ENCODE peak calls at places on chromosome 9, in seven cellular contexts. J, S, Z, W, T, X and V are unnamed samples.

GRCh38 chr9:99389087-99390033 is 167.3 kb downstream of the SEC61B start:
- DNase-seq in S (no peak), T (peak), X (no peak), J (no peak), W (no peak), Z (no peak), V (no peak)

GRCh38 chr9:131347376-131348020 is 46.4 kb upstream of the PRRC2B start:
- DNase-seq in X (no peak), T (no peak), W (no peak), S (no peak), J (peak), Z (no peak), V (no peak)

GRCh38 chr9:35618854-35619799 is 914 bp upstream of the CD72 start:
- DNase-seq in S (no peak), Z (no peak), X (no peak), J (no peak), T (peak), W (no peak), V (peak)

GRCh38 chr9:70438341-70438924 is 24.0 kb upstream of the KLF9 start:
- DNase-seq in T (peak), S (peak), X (no peak), Z (no peak), J (no peak), W (peak), V (peak)

GRCh38 chr9:20649381-20649780 is 27.1 kb upstream of the MLLT3 start:
- DNase-seq in J (no peak), T (no peak), W (no peak), X (no peak), S (no peak), Z (no peak), V (no peak)

GRCh38 chr9:132851421-132851792 is 26.7 kb downstream of the AK8 start:
- DNase-seq in X (no peak), T (no peak), S (no peak), W (no peak), J (no peak), Z (no peak), V (no peak)

GRCh38 chr9:17398351-17398750 is 180.5 kb upstream of the SH3GL2 start:
- DNase-seq in Z (no peak), T (peak), S (no peak), W (peak), X (no peak), J (no peak), V (peak)

GRCh38 chr9:123453904-123454321 is 97.9 kb downstream of the CRB2 start:
- DNase-seq in J (peak), W (no peak), X (no peak), S (no peak), T (no peak), Z (no peak), V (peak)

GRCh38 chr9:124279531-124280175 is 21.9 kb downstream of the NEK6 start:
- DNase-seq in J (no peak), S (no peak), X (no peak), Z (no peak), T (no peak), W (no peak), V (no peak)

GRCh38 chr9:99491408-99492259 is 269.6 kb downstream of the SEC61B start:
- DNase-seq in S (no peak), W (no peak), X (no peak), Z (no peak), T (peak), J (no peak), V (no peak)

GRCh38 chr9:34992376-34992951 is 2.9 kb downstream of the DNAJB5 start:
- DNase-seq in T (peak), Z (no peak), X (peak), W (peak), J (no peak), S (no peak), V (no peak)

GRCh38 chr9:136525841-136526499 is 19.9 kb downstream of the NOTCH1 start:
- DNase-seq in X (no peak), J (peak), S (no peak), W (no peak), T (no peak), Z (no peak), V (peak)

GRCh38 chr9:108786756-108787663 is 68.8 kb downstream of the ACTL7B start:
- DNase-seq in J (no peak), W (peak), S (peak), Z (no peak), T (peak), X (no peak), V (no peak)

GRCh38 chr9:20464242-20464641 is 158.1 kb downstream of the MLLT3 start:
- DNase-seq in X (no peak), W (no peak), T (no peak), J (no peak), Z (no peak), S (no peak), V (no peak)

GRCh38 chr9:38687389-38687842 is 32.5 kb downstream of the FAM240B start:
- DNase-seq in T (no peak), S (peak), X (peak), Z (peak), W (peak), J (peak), V (peak)

GRCh38 chr9:99012957-99013512 is 69.3 kb downstream of the COL15A1 start:
- DNase-seq in J (no peak), X (no peak), Z (no peak), S (no peak), T (no peak), W (no peak), V (no peak)

GRCh38 chr9:4939118-4939561 is 45.9 kb upstream of the JAK2 start:
- DNase-seq in W (no peak), T (no peak), X (no peak), S (no peak), J (no peak), Z (no peak), V (no peak)
- H3K27ac ChIP-seq in W (no peak), T (no peak), X (peak), S (no peak), J (no peak), Z (no peak), V (no peak)

DNA sequence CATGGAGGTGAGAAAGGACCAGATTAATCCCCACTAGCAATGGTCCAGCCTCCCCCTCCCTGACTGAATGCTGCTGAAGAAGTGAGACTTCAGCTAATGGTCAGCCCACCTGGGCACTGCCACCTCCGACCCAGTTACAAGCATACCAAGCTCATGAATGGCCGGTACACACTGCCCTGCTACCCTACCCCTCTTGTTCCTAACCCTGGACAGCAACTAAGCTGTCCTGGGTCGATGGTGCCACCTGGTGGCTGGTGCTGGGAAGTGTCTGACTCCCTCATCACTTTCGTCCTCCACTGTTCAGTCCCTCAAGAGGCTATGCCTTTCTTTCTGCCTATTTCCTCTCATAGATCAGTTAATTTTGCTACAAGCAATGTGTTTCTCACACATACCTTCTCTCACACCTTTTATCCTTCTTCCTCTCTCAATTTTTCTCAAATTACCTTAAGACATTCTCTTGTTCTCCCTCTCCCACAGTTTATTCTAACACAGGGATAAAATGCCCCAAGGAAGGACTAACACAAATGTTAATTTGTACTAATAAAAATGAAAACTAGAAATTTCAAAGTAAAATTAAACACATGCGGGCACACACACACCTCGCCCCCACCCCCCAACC is 42.4 kb downstream of the PAX5 start:
- DNase-seq in S (peak), X (no peak), Z (peak), T (no peak), W (no peak), J (peak), V (peak)
- TF ChIP-seq CTCF in S (peak), X (no peak), Z (no peak), T (peak), W (peak), J (peak), V (peak)

GRCh38 chr9:77472646-77473045 is 175.5 kb downstream of the GNA14 start:
- DNase-seq in Z (no peak), W (no peak), T (no peak), S (no peak), X (no peak), J (no peak), V (no peak)

GRCh38 chr9:77475641-77476473 is 172.3 kb downstream of the GNA14 start:
- DNase-seq in W (no peak), X (no peak), S (no peak), J (no peak), Z (no peak), T (peak), V (no peak)

GRCh38 chr9:77469515-77470197 is 178.5 kb downstream of the GNA14 start:
- DNase-seq in T (no peak), Z (no peak), W (no peak), J (no peak), S (no peak), X (no peak), V (no peak)

GRCh38 chr9:77474903-77475302 is 173.2 kb downstream of the GNA14 start:
- DNase-seq in J (no peak), T (no peak), S (no peak), Z (no peak), X (no peak), W (no peak), V (no peak)

DNA sequence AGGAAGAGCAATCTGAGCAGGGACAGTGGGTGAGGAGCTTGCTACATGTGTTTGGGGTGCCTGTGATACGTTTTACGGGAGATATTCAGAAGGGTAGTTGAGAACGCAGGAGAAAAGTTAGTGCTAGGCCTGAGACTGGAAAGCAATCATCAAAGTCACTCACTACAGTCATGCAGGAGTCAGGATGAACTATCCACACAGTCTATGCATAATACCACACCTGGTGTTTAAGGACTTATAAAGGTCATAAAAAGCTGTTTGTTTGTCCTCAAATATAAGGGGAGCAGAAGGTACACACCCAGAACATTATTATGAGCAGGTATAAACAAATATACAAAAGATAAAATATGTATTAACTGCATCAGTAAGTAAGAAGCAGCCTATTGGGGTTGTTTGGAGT is 176.6 kb downstream of the GNA14 start:
- DNase-seq in Z (no peak), S (no peak), J (no peak), W (no peak), T (no peak), X (no peak), V (no peak)
- H3K27ac ChIP-seq in Z (no peak), S (no peak), J (no peak), W (no peak), T (no peak), X (no peak), V (no peak)

GRCh38 chr9:133869674-133870419 is 122.3 kb downstream of the VAV2 start:
- DNase-seq in Z (no peak), X (no peak), J (no peak), S (no peak), T (no peak), W (peak), V (no peak)
- TF ChIP-seq CTCF in Z (no peak), X (no peak), J (no peak), S (no peak), T (no peak), W (no peak), V (no peak)

DNA sequence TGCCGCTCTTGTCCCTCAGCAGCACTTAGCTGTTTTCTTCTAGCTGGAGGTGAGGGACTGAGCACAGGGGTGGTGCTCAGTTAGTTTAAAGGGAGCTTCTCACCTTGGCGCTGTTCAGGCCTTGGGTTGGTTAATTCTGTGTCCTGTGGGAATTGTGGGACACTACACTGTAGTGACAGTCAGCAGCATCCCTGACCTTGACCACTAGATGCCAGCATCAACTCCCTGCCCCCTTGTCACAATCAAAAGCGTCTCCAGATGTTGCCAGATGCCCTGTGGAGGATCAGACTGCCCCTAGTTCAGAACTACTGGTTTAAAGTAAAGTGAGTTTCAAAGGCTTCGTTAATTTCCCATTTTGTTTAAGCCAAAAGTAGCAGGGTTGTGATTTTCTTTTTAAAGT is 65.5 kb upstream of the DMRT3 start:
- DNase-seq in J (no peak), X (no peak), W (no peak), T (no peak), Z (no peak), S (no peak), V (no peak)
- H3K27ac ChIP-seq in J (no peak), X (no peak), W (no peak), T (no peak), Z (no peak), S (no peak), V (no peak)

GRCh38 chr9:94161673-94162072 is 77.4 kb downstream of the PTPDC1 start:
- DNase-seq in S (no peak), J (no peak), X (no peak), Z (no peak), T (no peak), W (no peak), V (no peak)

GRCh38 chr9:94159069-94159915 is 75.0 kb downstream of the PTPDC1 start:
- DNase-seq in J (no peak), S (no peak), W (no peak), X (no peak), T (no peak), Z (no peak), V (no peak)

GRCh38 chr9:94156549-94157407 is 72.5 kb downstream of the PTPDC1 start:
- DNase-seq in T (peak), J (peak), S (peak), Z (no peak), W (peak), X (peak), V (peak)

GRCh38 chr9:94157408-94157801 is 73.1 kb downstream of the PTPDC1 start:
- DNase-seq in S (no peak), W (no peak), T (no peak), X (no peak), J (no peak), Z (no peak), V (no peak)

DNA sequence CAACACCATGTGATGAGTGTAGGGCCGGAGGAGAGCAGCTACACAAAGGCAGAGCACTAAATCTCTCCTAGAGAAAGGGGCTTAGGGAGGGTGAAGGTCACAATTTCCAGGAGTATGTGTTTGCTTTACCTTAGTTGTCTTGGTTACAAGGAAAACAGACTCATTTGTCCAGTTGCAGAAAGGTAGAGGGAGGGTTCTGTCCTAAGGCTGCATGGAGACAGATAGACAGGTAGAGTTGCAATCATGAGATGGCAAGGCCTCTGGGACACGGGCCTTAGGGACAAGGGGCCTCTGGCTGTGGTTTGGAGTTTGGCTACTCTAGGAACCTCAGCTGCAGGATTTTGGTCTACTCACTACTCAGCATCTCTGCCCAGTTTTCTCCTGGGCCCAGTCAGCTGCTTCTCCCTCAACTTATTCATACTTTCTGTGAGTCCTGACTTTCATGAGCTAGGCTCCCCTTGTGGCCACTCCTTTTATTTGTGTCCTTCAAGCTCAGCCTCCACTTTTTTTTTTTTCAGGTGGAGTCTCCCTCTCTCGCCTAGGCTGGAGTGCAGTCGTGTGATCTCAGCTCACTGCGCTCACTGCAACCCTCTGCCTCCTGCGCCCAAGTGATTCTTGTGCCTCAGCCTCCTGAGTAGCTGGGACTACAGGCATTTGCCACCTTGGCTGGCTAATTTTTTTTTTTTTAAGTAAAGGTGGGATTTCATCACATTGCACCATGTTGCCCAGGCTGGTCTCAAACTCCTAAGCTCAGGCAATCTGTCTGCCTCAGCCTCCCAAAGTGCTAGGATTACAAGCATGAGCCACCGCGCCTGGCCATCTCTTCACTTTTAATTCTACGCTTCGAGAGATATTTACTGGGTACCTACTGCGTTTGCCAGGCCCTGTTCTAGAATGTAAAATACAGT is 76.6 kb downstream of the PTPDC1 start:
- DNase-seq in J (no peak), X (no peak), W (peak), Z (no peak), T (no peak), S (no peak), V (no peak)
- TF ChIP-seq CTCF in J (no peak), X (no peak), W (no peak), Z (no peak), T (peak), S (no peak), V (no peak)

DNA sequence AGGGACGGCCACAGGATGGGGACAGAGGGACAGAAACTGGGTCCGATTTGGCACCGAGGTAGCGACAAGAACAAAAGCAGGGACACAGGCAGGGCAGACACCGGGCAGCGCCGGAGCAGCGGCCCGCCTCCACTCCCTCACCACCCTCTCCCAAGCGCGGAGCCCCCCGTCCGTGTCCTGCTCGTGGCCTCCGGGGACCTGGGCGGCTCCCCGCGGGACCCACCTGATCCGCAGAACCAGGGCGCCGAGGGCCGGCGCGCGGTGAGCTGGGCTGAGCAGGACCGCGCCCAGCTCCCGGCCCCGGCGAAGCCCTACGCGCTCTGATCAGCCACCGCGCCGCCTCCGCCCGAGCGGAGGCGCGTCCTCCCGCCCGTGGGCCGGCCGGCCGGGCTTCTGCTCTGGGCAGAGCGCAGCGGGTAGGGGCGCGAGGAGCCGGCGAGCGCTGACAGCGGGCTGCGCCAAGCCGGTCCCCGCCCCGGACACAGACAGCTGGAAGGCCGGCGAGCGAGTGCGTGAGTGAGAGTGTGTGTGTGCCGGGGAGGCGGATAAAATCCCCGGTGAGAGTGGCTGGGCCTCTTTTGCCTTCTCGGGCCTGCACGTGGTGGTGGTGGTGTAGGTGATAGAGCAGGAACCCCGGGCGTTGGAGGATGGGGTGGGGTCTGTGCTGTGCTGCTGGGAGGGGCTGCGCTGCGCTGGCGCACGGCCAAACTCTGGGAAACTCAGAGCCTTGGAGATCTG is at the start of gene GGTA1:
- DNase-seq in W (peak), Z (no peak), J (peak), S (peak), T (peak), X (peak), V (peak)
- H3K27ac ChIP-seq in W (no peak), Z (no peak), J (peak), S (peak), T (no peak), X (peak), V (peak)

GRCh38 chr9:111038336-111039202 is at the start of gene LPAR1:
- DNase-seq in J (peak), W (peak), T (peak), Z (no peak), X (peak), S (no peak), V (peak)

GRCh38 chr9:111036946-111037743 is 1.1 kb downstream of the LPAR1 start:
- DNase-seq in Z (no peak), X (no peak), T (peak), S (no peak), W (peak), J (no peak), V (peak)

GRCh38 chr9:111036068-111036789 is 2.0 kb downstream of the LPAR1 start:
- DNase-seq in J (peak), T (peak), X (peak), S (no peak), W (peak), Z (no peak), V (peak)

GRCh38 chr9:111039203-111039907 is 1.1 kb upstream of the LPAR1 start:
- DNase-seq in Z (no peak), W (peak), T (no peak), X (no peak), J (no peak), S (no peak), V (peak)

GRCh38 chr9:111037744-111038335 is 430 bp downstream of the LPAR1 start:
- DNase-seq in W (peak), S (no peak), T (peak), Z (no peak), J (peak), X (peak), V (peak)
- TF ChIP-seq CTCF in W (peak), S (peak), T (peak), Z (peak), J (no peak), X (peak), V (no peak)

GRCh38 chr9:107093365-107094060 is 189.6 kb upstream of the RAD23B start:
- DNase-seq in S (no peak), W (no peak), Z (no peak), J (no peak), T (no peak), X (no peak), V (no peak)

GRCh38 chr9:107094370-107094769 is 188.7 kb upstream of the RAD23B start:
- DNase-seq in J (no peak), W (no peak), X (no peak), Z (no peak), S (no peak), T (no peak), V (no peak)

GRCh38 chr9:107086460-107086859 is 196.6 kb upstream of the RAD23B start:
- DNase-seq in J (no peak), X (no peak), W (no peak), S (no peak), T (no peak), Z (no peak), V (no peak)

GRCh38 chr9:107087256-107087655 is 195.8 kb upstream of the RAD23B start:
- DNase-seq in T (no peak), X (no peak), Z (no peak), W (no peak), J (no peak), S (no peak), V (no peak)

GRCh38 chr9:107090218-107090617 is 192.9 kb upstream of the RAD23B start:
- DNase-seq in J (no peak), Z (no peak), T (no peak), X (no peak), S (no peak), W (no peak), V (no peak)
- H3K27ac ChIP-seq in J (no peak), Z (no peak), T (no peak), X (no peak), S (no peak), W (no peak), V (no peak)